ENCODE peak calls at places on chromosomes 5 and 9, in five cellular contexts. T is WERI-Rb-1, O is HepG2, A is neural progenitor cell, K is mesenchymal stem cell. I is an unnamed sample. For H3K36me3 and H3K9me3, the result is how much of the 10 kb centered on the place peaks cover.

GRCh38 chr5:176319827-176320554 is 41.6 kb downstream of the KIAA1191 start:
- DNase-seq in O (peak), A (no peak), T (no peak), K (peak), I (no peak)

GRCh38 chr5:167633114-167633513 is 658.3 kb upstream of the WWC1 start:
- DNase-seq in O (no peak), T (no peak), K (no peak), A (no peak), I (no peak)

GRCh38 chr5:79547982-79548381 is 34.0 kb upstream of the HOMER1 start:
- DNase-seq in K (no peak), A (no peak), O (no peak), T (no peak), I (no peak)

GRCh38 chr5:83418659-83419321 is 52.8 kb upstream of the VCAN start:
- DNase-seq in T (no peak), O (no peak), A (no peak), K (no peak), I (no peak)

GRCh38 chr5:18553269-18553668 is 919.0 kb downstream of the TAF11L14 start:
- DNase-seq in O (no peak), K (peak), A (no peak), T (no peak), I (peak)

GRCh38 chr9:126207256-126207655 is 119.4 kb upstream of the MVB12B start:
- DNase-seq in T (no peak), A (no peak), K (no peak), O (no peak), I (no peak)

GRCh38 chr5:32206053-32206452 is 31.9 kb upstream of the GOLPH3 start:
- DNase-seq in O (no peak), A (no peak), T (no peak), K (no peak), I (no peak)

GRCh38 chr5:53560028-53560427 is 411 bp upstream of the NDUFS4 start:
- DNase-seq in A (no peak), O (no peak), K (no peak), T (no peak), I (no peak)

GRCh38 chr9:36328798-36329411 is 70.7 kb upstream of the GNE start:
- DNase-seq in T (peak), O (peak), A (peak), K (peak), I (no peak)

GRCh38 chr5:149452665-149453617 is 73.8 kb upstream of the IL17B start:
- DNase-seq in T (no peak), O (peak), K (peak), A (peak), I (peak)

GRCh38 chr5:73945505-73945904 is 319.5 kb downstream of the ARHGEF28 start:
- DNase-seq in T (peak), O (no peak), A (peak), K (no peak), I (no peak)

GRCh38 chr5:140690376-140690932 is 716 bp downstream of the HARS1 start:
- DNase-seq in K (no peak), O (no peak), T (no peak), A (no peak), I (no peak)
- H3K36me3 ChIP-seq in K (under half), O (under half), T (half or more), A (under half), I (half or more)

GRCh38 chr5:139273322-139273571 is 20.3 kb upstream of the MATR3 start:
- DNase-seq in O (peak), K (no peak), T (no peak), A (peak), I (no peak)

GRCh38 chr5:139273572-139274264 is 19.8 kb upstream of the MATR3 start:
- DNase-seq in T (peak), A (peak), K (peak), O (peak), I (peak)

GRCh38 chr5:139275536-139276297 is 17.8 kb upstream of the MATR3 start:
- DNase-seq in A (peak), O (peak), K (no peak), T (no peak), I (peak)

GRCh38 chr5:139271201-139272027 is 22.1 kb upstream of the MATR3 start:
- DNase-seq in K (peak), O (peak), A (no peak), T (no peak), I (peak)

DNA sequence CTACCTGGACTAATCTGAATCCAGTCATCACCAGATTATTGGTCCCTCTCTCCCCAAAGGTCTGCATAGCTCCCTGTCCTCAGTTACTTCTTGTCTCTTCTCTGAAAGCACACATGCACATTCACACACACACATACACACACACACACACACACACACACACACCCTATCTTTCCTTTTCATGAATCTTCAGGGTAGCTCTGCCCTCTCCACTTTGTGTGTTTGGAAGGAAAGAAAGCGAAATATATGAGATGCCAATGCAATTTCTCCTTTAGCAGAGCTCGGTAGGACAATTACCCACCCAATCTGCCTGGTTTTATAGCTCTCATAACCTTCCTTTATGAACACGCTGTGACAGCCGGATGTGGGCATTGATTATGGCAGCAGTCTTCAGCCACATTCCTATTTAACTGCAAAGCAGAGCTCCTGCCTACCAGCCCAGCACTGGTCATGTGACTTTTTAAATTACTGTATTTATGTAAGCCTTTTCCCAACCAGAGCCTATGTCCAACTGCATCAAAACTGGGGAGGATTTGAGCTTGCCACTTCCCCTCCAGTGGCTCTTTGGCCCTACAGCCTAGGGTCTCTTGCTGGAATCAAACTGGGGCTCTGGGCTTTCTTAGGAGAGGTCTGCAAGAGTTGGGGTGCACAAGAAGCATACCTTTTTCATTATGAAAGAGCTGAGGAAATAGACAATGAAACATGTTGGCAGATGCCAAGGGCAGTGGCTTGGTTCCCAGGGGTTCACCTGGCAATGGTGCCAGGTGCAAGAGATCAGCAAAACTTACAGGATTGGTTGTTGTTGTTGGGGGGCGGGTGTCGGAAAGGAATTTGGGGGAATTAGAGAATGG is 20.8 kb upstream of the MATR3 start:
- DNase-seq in O (peak), A (no peak), K (peak), T (no peak), I (peak)
- H3K4me3 ChIP-seq in O (peak), A (peak), K (peak), T (no peak), I (peak)

GRCh38 chr5:178883815-178884430 is 11.8 kb upstream of the ZFP2 start:
- DNase-seq in K (no peak), A (no peak), T (no peak), O (no peak), I (no peak)
- H3K9me3 ChIP-seq in K (half or more), A (half or more), T (under half), O (half or more), I (half or more)

GRCh38 chr9:33109850-33110595 is 33.5 kb upstream of the SMU1 start:
- DNase-seq in A (no peak), O (no peak), K (no peak), T (no peak), I (no peak)

GRCh38 chr9:33111621-33112020 is 35.1 kb upstream of the SMU1 start:
- DNase-seq in K (no peak), O (no peak), T (no peak), A (no peak), I (no peak)

GRCh38 chr9:33110686-33111085 is 34.2 kb upstream of the SMU1 start:
- DNase-seq in O (no peak), K (no peak), A (no peak), T (no peak), I (no peak)

GRCh38 chr9:33113799-33114547 is 37.5 kb upstream of the SMU1 start:
- DNase-seq in T (no peak), O (no peak), K (no peak), A (no peak), I (no peak)

GRCh38 chr9:33112099-33112498 is 35.6 kb upstream of the SMU1 start:
- DNase-seq in K (no peak), A (no peak), T (no peak), O (no peak), I (no peak)
- H3K36me3 ChIP-seq in K (under half), A (under half), T (under half), O (under half), I (under half)

GRCh38 chr5:157541452-157542118 is 34.0 kb downstream of the ADAM19 start:
- DNase-seq in A (no peak), T (no peak), O (no peak), K (no peak), I (no peak)
- H3K4me3 ChIP-seq in A (no peak), T (no peak), O (no peak), K (no peak), I (no peak)

DNA sequence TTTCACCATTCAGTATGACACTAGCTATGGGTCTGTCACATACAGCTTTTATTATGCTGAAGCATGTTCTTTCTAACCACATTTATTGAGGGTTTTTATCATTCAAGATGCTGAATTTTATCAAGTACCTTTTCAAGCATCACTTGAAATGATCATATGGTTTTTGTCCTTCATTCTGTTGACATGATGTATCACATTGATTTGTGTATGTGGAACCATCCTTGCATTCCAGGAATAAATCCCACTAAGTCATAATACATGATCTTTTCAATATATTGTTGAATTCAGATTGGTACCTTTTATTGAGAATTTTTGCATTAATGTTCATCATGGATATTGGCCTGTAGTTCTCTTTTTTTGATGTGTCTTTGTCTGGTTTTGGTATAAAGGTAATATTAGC is 317.4 kb downstream of the NNT start:
- DNase-seq in A (no peak), K (no peak), O (no peak), T (no peak), I (no peak)
- H3K9me3 ChIP-seq in A (under half), K (under half), O (under half), T (under half), I (under half)